ENCODE peak calls at places on chromosomes 4 and X, in nine cellular contexts. Y is mesenchymal stem cell; I is naive thymus-derived CD8-positive, alpha-beta T cell; Z is EH; S is stimulated activated CD4-positive, alpha-beta T cell treated with anti-CD3 and anti-CD28 coated beads, Interleukin-2, amount 100 ng/mL, for 48 hours; Q is fibroblast of lung; O is sciatic nerve; F is upper lobe of left lung; G is T follicular helper cell. N is an unnamed sample.

GRCh38 chr4:8586671-8587468 is 5.7 kb upstream of the CPZ start:
- DNase-seq in S (no peak), G (no peak), F (peak), I (no peak), O (no peak), Q (no peak), Z (no peak), Y (no peak), N (no peak)

GRCh38 chrX:50988649-50989048 is 78.1 kb downstream of the BMP15 start:
- DNase-seq in F (no peak), Z (peak), O (no peak), I (no peak), Y (peak), G (no peak), Q (peak), S (peak), N (no peak)

GRCh38 chr4:78652282-78652876 is 100.8 kb downstream of the ANXA3 start:
- DNase-seq in Y (no peak), O (no peak), Q (peak), S (no peak), F (no peak), I (no peak), Z (peak), G (no peak), N (no peak)

GRCh38 chr4:93080316-93080715 is 748.2 kb upstream of the ATOH1 start:
- DNase-seq in Q (no peak), F (no peak), G (no peak), S (no peak), Z (no peak), O (no peak), Y (no peak), I (no peak), N (no peak)

GRCh38 chr4:21307709-21308108 is 607.5 kb downstream of the PACRGL start:
- DNase-seq in F (no peak), Q (no peak), O (no peak), I (no peak), S (no peak), Z (no peak), Y (no peak), G (no peak), N (no peak)

GRCh38 chr4:158630893-158631292 is 40.8 kb downstream of the C4orf46 start:
- DNase-seq in O (no peak), S (no peak), Q (peak), I (no peak), Y (no peak), G (no peak), Z (peak), F (no peak), N (no peak)

GRCh38 chr4:28772066-28772465 is 1911.4 kb downstream of the STIM2 start:
- DNase-seq in Z (peak), Q (peak), O (no peak), G (no peak), F (no peak), I (no peak), Y (peak), S (no peak), N (no peak)

GRCh38 chrX:151741606-151742005 is 7.1 kb downstream of the CNGA2 start:
- DNase-seq in F (no peak), S (no peak), Y (no peak), Z (no peak), I (no peak), Q (no peak), O (no peak), G (no peak), N (no peak)

GRCh38 chr4:104404384-104404783 is 90.3 kb downstream of the CXXC4 start:
- DNase-seq in F (no peak), S (no peak), Z (no peak), I (no peak), Y (no peak), O (no peak), G (no peak), Q (no peak), N (no peak)

GRCh38 chr4:86554641-86555040 is 39.5 kb upstream of the PTPN13 start:
- DNase-seq in F (no peak), I (no peak), Q (no peak), Y (no peak), S (no peak), Z (no peak), O (no peak), G (no peak), N (no peak)

GRCh38 chr4:147285751-147286150 is 195.1 kb upstream of the EDNRA start:
- DNase-seq in S (no peak), I (no peak), F (no peak), Y (no peak), O (no peak), Q (peak), Z (peak), G (no peak), N (no peak)

GRCh38 chrX:9286234-9286633 is 178.6 kb upstream of the TBL1X start:
- DNase-seq in G (no peak), F (no peak), Z (no peak), O (no peak), I (no peak), S (no peak), Q (no peak), Y (no peak), N (no peak)

GRCh38 chrX:17828156-17828555 is 32.9 kb downstream of the RAI2 start:
- DNase-seq in Y (no peak), S (no peak), F (no peak), O (no peak), Q (no peak), I (no peak), G (no peak), Z (no peak), N (no peak)

GRCh38 chr4:3470244-3471097 is 7.4 kb downstream of the DOK7 start:
- DNase-seq in Z (no peak), G (no peak), Y (no peak), O (no peak), F (no peak), I (no peak), Q (peak), S (no peak), N (no peak)

GRCh38 chr4:160685729-160686128 is 1478.1 kb downstream of the FSTL5 start:
- DNase-seq in Y (no peak), Q (no peak), G (no peak), O (no peak), I (no peak), Z (no peak), F (no peak), S (no peak), N (no peak)

GRCh38 chrX:118904218-118904617 is 70.2 kb upstream of the LONRF3 start:
- DNase-seq in G (no peak), S (no peak), F (no peak), Z (no peak), O (no peak), Y (no peak), I (no peak), Q (no peak), N (no peak)

GRCh38 chrX:30649859-30650258 is 3.4 kb upstream of the GK start:
- DNase-seq in Q (peak), G (no peak), S (no peak), Z (no peak), Y (no peak), F (no peak), O (no peak), I (no peak), N (no peak)

GRCh38 chr4:73053076-73053475 is 16.4 kb downstream of the COX18 start:
- DNase-seq in Z (peak), G (no peak), I (no peak), Y (no peak), Q (peak), O (no peak), S (no peak), F (no peak), N (no peak)

GRCh38 chr4:79197275-79198009 is 128.4 kb downstream of the NAA11 start:
- DNase-seq in G (no peak), Z (no peak), F (no peak), I (no peak), Q (no peak), S (no peak), Y (no peak), O (no peak), N (no peak)

GRCh38 chr4:184473515-184474260 is 662 bp downstream of the IRF2 start:
- DNase-seq in S (peak), Q (peak), I (peak), Z (peak), Y (peak), O (no peak), F (peak), G (peak), N (no peak)

GRCh38 chr4:85486425-85487101 is 11.6 kb downstream of the ARHGAP24 start:
- DNase-seq in I (no peak), G (no peak), Y (peak), Q (peak), S (no peak), O (no peak), Z (peak), F (no peak), N (no peak)

GRCh38 chrX:39841604-39842003 is 256.2 kb downstream of the BCOR start:
- DNase-seq in O (no peak), I (no peak), G (no peak), F (no peak), Q (no peak), Z (no peak), S (no peak), Y (no peak), N (no peak)

GRCh38 chrX:3548743-3549441 is 164.6 kb downstream of the PRKX start:
- DNase-seq in F (no peak), Q (peak), S (no peak), O (no peak), I (no peak), Y (peak), G (no peak), Z (peak), N (no peak)

GRCh38 chrX:45758319-45758718 is 557.6 kb upstream of the DIPK2B start:
- DNase-seq in S (no peak), Y (peak), F (no peak), O (no peak), Z (peak), Q (peak), G (no peak), I (no peak), N (peak)

GRCh38 chr4:70705146-70705855 is 16.5 kb upstream of the RUFY3 start:
- DNase-seq in O (peak), Q (peak), Z (peak), F (peak), G (peak), S (peak), I (peak), Y (peak), N (no peak)

GRCh38 chrX:64975491-64975890 is 759 bp downstream of the ZC4H2 start:
- DNase-seq in S (peak), O (no peak), F (peak), I (peak), G (no peak), Y (peak), Q (peak), Z (peak), N (no peak)

GRCh38 chr4:86950835-86951525 is 16.2 kb downstream of the AFF1 start:
- DNase-seq in S (no peak), Y (no peak), F (no peak), I (no peak), Q (no peak), G (no peak), Z (no peak), O (no peak), N (no peak)

GRCh38 chr4:123826896-123827295 is 430.3 kb downstream of the SPRY1 start:
- DNase-seq in F (no peak), G (no peak), S (no peak), Y (peak), I (no peak), Q (peak), Z (peak), O (no peak), N (no peak)

GRCh38 chr4:26746742-26747351 is 113.8 kb upstream of the STIM2 start:
- DNase-seq in O (no peak), I (no peak), G (no peak), Q (no peak), Y (no peak), F (no peak), Z (no peak), S (peak), N (peak)

N was measured in GM12878.